ENCODE peak calls at places on chromosomes 4 and X, in eight cellular contexts. C is T1000; H is naive thymus-derived CD8-positive, alpha-beta T cell; L is mesendoderm; U is hepatic stellate cell; P is foreskin fibroblast; E is substantia nigra; R is stimulated activated CD4-positive, alpha-beta T cell treated with anti-CD3 and anti-CD28 coated beads, Interleukin-1b, Interleukin-23, amount 100 ng/mL, for 4 hours. O is an unnamed sample.

GRCh38 chr4:146153964-146154536 is 21.5 kb upstream of the LSM6 start:
- DNase-seq in C (no peak), H (no peak), L (no peak), U (no peak), P (no peak), E (no peak), R (no peak), O (no peak)

GRCh38 chr4:153207561-153207960 is 3.3 kb downstream of the TRIM2 start:
- DNase-seq in C (no peak), H (no peak), L (peak; percentile 63), U (peak; percentile 59), P (peak; percentile 64), E (peak; percentile 6), R (no peak), O (no peak)

GRCh38 chr4:10687526-10687925 is 3.0 kb upstream of the CLNK start:
- DNase-seq in C (no peak), H (no peak), L (peak; percentile 39), U (no peak), P (no peak), E (no peak), R (no peak), O (no peak)

GRCh38 chr4:17823871-17824669 is 13.3 kb downstream of the NCAPG start:
- DNase-seq in C (no peak), H (no peak), L (no peak), U (no peak), P (no peak), E (no peak), R (no peak), O (no peak)

GRCh38 chr4:183657564-183657963 is 1.4 kb downstream of the RWDD4 start:
- DNase-seq in C (no peak), H (no peak), L (no peak), U (no peak), P (peak; percentile 20), E (no peak), R (no peak), O (no peak)

GRCh38 chr4:25790024-25790423 is 72.8 kb downstream of the SEL1L3 start:
- DNase-seq in C (no peak), H (no peak), L (no peak), U (no peak), P (no peak), E (no peak), R (no peak), O (no peak)

GRCh38 chr4:125283702-125284279 is 31.0 kb upstream of the FAT4 start:
- DNase-seq in C (no peak), H (no peak), L (peak; percentile 27), U (peak; percentile 13), P (peak; percentile 60), E (no peak), R (no peak), O (no peak)

GRCh38 chrX:38987135-38987780 is 186.0 kb downstream of the MID1IP1 start:
- DNase-seq in C (no peak), H (no peak), L (no peak), U (no peak), P (peak; percentile 66), E (no peak), R (no peak), O (no peak)

GRCh38 chr4:78629991-78630541 is 78.5 kb downstream of the ANXA3 start:
- DNase-seq in C (no peak), H (no peak), L (peak; percentile 95), U (no peak), P (no peak), E (no peak), R (no peak), O (no peak)

GRCh38 chr4:40918330-40918729 is 168.6 kb downstream of the NSUN7 start:
- DNase-seq in C (peak; percentile 26), H (no peak), L (no peak), U (peak; percentile 77), P (peak; percentile 94), E (peak; percentile 4), R (no peak), O (no peak)

GRCh38 chrX:81354954-81355353 is 153.1 kb downstream of the SH3BGRL start:
- DNase-seq in C (no peak), H (no peak), L (peak; percentile 22), U (no peak), P (no peak), E (no peak), R (no peak), O (no peak)

GRCh38 chr4:176498857-176499256 is 179.1 kb downstream of the SPCS3 start:
- DNase-seq in C (no peak), H (no peak), L (no peak), U (no peak), P (peak; percentile 82), E (no peak), R (no peak), O (no peak)

GRCh38 chr4:95835672-95836071 is 4.2 kb upstream of the PDHA2 start:
- DNase-seq in C (no peak), H (no peak), L (peak; percentile 68), U (no peak), P (no peak), E (no peak), R (no peak), O (no peak)

GRCh38 chr4:2074588-2074987 is 15.5 kb downstream of the NAT8L start:
- DNase-seq in C (no peak), H (no peak), L (no peak), U (no peak), P (no peak), E (no peak), R (no peak), O (no peak)